ENCODE peak calls at places on chromosomes 13 and 19, in four cellular contexts. V is SK-N-SH, Q is K562, W is H1. H is an unnamed sample.

GRCh38 chr13:89755729-89756492 is 1591.6 kb upstream of the MIR17HG start:
- DNase-seq in V (no peak), Q (no peak), W (no peak), H (no peak)

GRCh38 chr13:109348514-109349340 is 437.7 kb downstream of the IRS2 start:
- DNase-seq in V (no peak), Q (no peak), W (no peak), H (no peak)

GRCh38 chr19:13207237-13208130 is 57.3 kb downstream of the IER2 start:
- DNase-seq in V (no peak), Q (no peak), W (no peak), H (no peak)

GRCh38 chr19:43707158-43707712 is 8.6 kb upstream of the IRGC start:
- DNase-seq in V (no peak), Q (no peak), W (no peak), H (no peak)

GRCh38 chr19:14342809-14343208 is 38.4 kb upstream of the ADGRE5 start:
- DNase-seq in V (no peak), Q (no peak), W (no peak), H (peak; percentile 29)

GRCh38 chr19:17282488-17283256 is 971 bp downstream of the ANKLE1 start:
- DNase-seq in V (peak; percentile 94), Q (peak; percentile 88), W (no peak), H (peak; percentile 92)

GRCh38 chr13:30679483-30680330 is 55.6 kb upstream of the ALOX5AP start:
- DNase-seq in V (peak; percentile 68), Q (no peak), W (no peak), H (peak; percentile 36)

GRCh38 chr19:48619692-48620565 is 623 bp downstream of the SPHK2 start:
- DNase-seq in V (no peak), Q (no peak), W (no peak), H (no peak)

GRCh38 chr13:19781526-19781925 is 1.2 kb downstream of the PSPC1 start:
- DNase-seq in V (peak; percentile 10), Q (no peak), W (no peak), H (no peak)

GRCh38 chr19:16976471-16976870 is 50.1 kb downstream of the CPAMD8 start:
- DNase-seq in V (no peak), Q (no peak), W (no peak), H (no peak)

GRCh38 chr19:12996542-12997094 is 1.3 kb downstream of the NFIX start:
- DNase-seq in V (peak; percentile 52), Q (peak; percentile 72), W (no peak), H (peak; percentile 68)

GRCh38 chr13:113586661-113587479 is 2.3 kb downstream of the TFDP1 start:
- DNase-seq in V (no peak), Q (no peak), W (no peak), H (no peak)

GRCh38 chr13:72820156-72820897 is 38.4 kb downstream of the PIBF1 start:
- DNase-seq in V (no peak), Q (no peak), W (no peak), H (no peak)

GRCh38 chr19:47296036-47296435 is 13.6 kb upstream of the C5AR1 start:
- DNase-seq in V (peak; percentile 78), Q (peak; percentile 80), W (peak; percentile 67), H (peak; percentile 88)

GRCh38 chr13:75550159-75550567 is 572 bp downstream of the UCHL3 start:
- DNase-seq in V (peak; percentile 50), Q (peak; percentile 60), W (no peak), H (no peak)

GRCh38 chr19:6663236-6664187 is 6.4 kb downstream of the TNFSF14 start:
- DNase-seq in V (no peak), Q (no peak), W (no peak), H (no peak)

GRCh38 chr19:19170053-19170945 is at the start of gene MEF2B:
- DNase-seq in V (peak; percentile 96), Q (peak; percentile 98), W (peak; percentile 59), H (peak; percentile 97)

GRCh38 chr19:31675187-31675913 is 326.1 kb upstream of the TSHZ3 start:
- DNase-seq in V (no peak), Q (no peak), W (no peak), H (no peak)

GRCh38 chr13:20340759-20341161 is 108.6 kb upstream of the GJB6 start:
- DNase-seq in V (no peak), Q (no peak), W (no peak), H (no peak)

GRCh38 chr19:43784251-43784980 is 3.6 kb upstream of the KCNN4 start:
- DNase-seq in V (no peak), Q (peak; percentile 87), W (no peak), H (no peak)

GRCh38 chr19:5828661-5829566 is 10.6 kb downstream of the FUT6 start:
- DNase-seq in V (peak; percentile 89), Q (no peak), W (no peak), H (peak; percentile 67)

GRCh38 chr19:2532252-2533071 is 56.5 kb downstream of the GADD45B start:
- DNase-seq in V (no peak), Q (no peak), W (no peak), H (no peak)

GRCh38 chr19:33441277-33441699 is 67.8 kb downstream of the CEBPG start:
- DNase-seq in V (no peak), Q (no peak), W (no peak), H (no peak)

GRCh38 chr19:30665449-30665848 is 293.3 kb downstream of the ZNF536 start:
- DNase-seq in V (no peak), Q (no peak), W (no peak), H (no peak)

GRCh38 chr19:33649919-33650305 is 28.2 kb downstream of the CHST8 start:
- DNase-seq in V (no peak), Q (no peak), W (no peak), H (no peak)

GRCh38 chr13:75907044-75907443 is 270.9 kb downstream of the LMO7 start:
- DNase-seq in V (no peak), Q (no peak), W (no peak), H (no peak)

GRCh38 chr19:51735759-51736449 is 12.1 kb upstream of the HAS1 start:
- DNase-seq in V (no peak), Q (peak; percentile 45), W (no peak), H (no peak)
- TF ChIP-seq TEAD4 in V (no peak), Q (no peak), W (no peak), H (no peak)

DNA sequence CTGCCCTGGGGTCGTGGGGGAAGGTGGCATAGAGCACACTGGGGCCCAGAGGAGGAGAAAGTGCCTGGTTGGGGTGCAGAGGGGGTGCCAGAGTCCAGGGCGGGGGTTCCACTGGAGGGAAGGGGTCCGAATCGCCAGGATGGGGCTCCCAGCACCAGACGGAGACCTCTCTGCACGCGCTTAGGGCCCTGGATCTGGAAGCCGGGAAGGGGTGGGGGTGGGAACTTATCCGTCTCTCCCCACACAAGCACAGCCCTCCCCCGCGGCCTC is 2.8 kb downstream of the MIDN start:
- DNase-seq in V (peak; percentile 62), Q (peak; percentile 75), W (no peak), H (no peak)
- TF ChIP-seq TEAD4 in V (no peak), Q (no peak), W (no peak), H (no peak)

GRCh38 chr19:39246951-39247669 is 1.5 kb downstream of the IFNL4 start:
- DNase-seq in V (no peak), Q (no peak), W (no peak), H (peak; percentile 80)
- TF ChIP-seq TEAD4 in V (no peak), Q (no peak), W (no peak), H (peak; percentile 60)

GRCh38 chr13:48233886-48234488 is 981 bp downstream of the ITM2B start:
- DNase-seq in V (no peak), Q (no peak), W (no peak), H (no peak)

GRCh38 chr13:48234652-48235099 is 1.7 kb downstream of the ITM2B start:
- DNase-seq in V (no peak), Q (no peak), W (no peak), H (no peak)

GRCh38 chr13:48236528-48237353 is 3.7 kb downstream of the ITM2B start:
- DNase-seq in V (no peak), Q (no peak), W (no peak), H (no peak)

GRCh38 chr13:48235814-48236135 is 2.8 kb downstream of the ITM2B start:
- DNase-seq in V (no peak), Q (no peak), W (no peak), H (no peak)

DNA sequence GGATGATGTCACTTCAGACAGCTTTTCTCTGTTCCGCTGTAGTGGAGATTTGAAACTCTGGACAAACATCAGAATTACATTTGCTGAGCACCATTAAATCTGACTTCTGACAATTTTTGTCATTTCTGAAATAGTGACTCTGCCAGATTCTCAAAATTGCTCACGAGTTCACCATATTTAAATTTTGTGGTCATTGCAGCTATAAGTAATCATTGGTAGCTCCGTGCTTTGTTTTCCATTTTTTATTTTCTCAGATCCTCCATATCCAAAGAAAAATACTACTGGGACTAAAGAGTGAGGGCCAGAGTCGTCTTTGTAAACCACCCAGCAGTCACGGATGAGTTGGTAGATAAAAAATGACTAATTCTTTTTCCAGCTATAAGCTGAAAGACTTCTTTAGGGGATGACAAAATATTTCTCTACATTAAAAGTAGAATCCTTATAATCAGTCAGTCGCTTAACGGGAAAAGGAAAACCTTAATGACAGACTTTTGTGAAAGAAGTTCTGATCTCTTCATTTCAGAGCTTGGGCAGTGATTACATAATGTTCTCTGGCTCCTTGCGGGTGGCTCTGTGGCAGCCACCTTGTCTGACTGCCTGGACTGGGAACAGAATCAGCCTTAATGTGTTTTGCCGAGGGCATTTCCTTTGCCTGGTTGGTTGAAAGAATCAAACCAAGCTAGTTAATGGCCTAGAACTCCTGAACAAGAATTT is 2.3 kb downstream of the ITM2B start:
- DNase-seq in V (peak; percentile 56), Q (no peak), W (no peak), H (no peak)
- TF ChIP-seq TEAD4 in V (no peak), Q (no peak), W (no peak), H (no peak)

GRCh38 chr13:84867246-84867645 is 932.0 kb downstream of the SLITRK6 start:
- DNase-seq in V (no peak), Q (no peak), W (no peak), H (no peak)

GRCh38 chr13:84870190-84870589 is 929.0 kb downstream of the SLITRK6 start:
- DNase-seq in V (no peak), Q (no peak), W (no peak), H (peak; percentile 25)

DNA sequence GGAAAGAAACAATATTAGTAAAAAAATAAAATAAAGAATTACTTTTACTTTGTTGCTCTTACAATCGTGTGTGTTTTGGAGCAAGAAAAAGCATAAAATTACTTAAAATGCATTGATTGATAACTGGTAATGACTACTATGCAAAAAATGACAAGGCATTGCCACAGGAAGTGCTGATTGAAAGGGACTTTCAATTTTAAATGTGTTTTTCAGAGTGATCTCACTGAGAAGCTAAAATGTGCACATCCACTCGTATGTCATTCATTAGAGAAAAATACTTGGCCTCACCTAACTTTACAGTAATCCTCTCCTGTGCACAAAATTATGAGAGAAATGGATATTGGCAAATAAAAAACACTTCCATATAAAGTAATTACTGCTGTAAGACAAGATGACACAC is 934.9 kb downstream of the SLITRK6 start:
- DNase-seq in V (no peak), Q (no peak), W (no peak), H (no peak)
- TF ChIP-seq TEAD4 in V (no peak), Q (no peak), W (no peak), H (no peak)

GRCh38 chr19:39951686-39952085 is 17.3 kb upstream of the FCGBP start:
- DNase-seq in V (no peak), Q (no peak), W (no peak), H (no peak)
- TF ChIP-seq TEAD4 in V (no peak), Q (no peak), W (no peak), H (no peak)